ENCODE peak calls at places on chromosomes 4 and X, in ten cellular contexts. W is stomach, U is sigmoid colon, M is uterus, J is lower leg skin, Z is ovary, S is thyroid gland, E is esophagus squamous epithelium, T is prostate gland, R is esophagus muscularis mucosa. K is an unnamed sample.

GRCh38 chr4:184163813-184164212 is 53.9 kb downstream of the ENPP6 start:
- DNase-seq in W (peak), U (no peak), M (no peak), J (no peak), Z (no peak), S (peak), E (no peak), T (peak), R (peak), K (peak)

GRCh38 chr4:159171287-159171686 is 68.4 kb downstream of the RAPGEF2 start:
- DNase-seq in W (no peak), U (no peak), M (no peak), J (no peak), Z (no peak), S (no peak), E (no peak), T (no peak), R (no peak), K (peak)

GRCh38 chr4:21569638-21570037 is 378.9 kb downstream of the KCNIP4 start:
- DNase-seq in W (no peak), U (no peak), M (no peak), J (no peak), Z (no peak), S (no peak), E (no peak), T (no peak), R (no peak), K (no peak)

GRCh38 chr4:8165374-8165896 is 6.8 kb upstream of the ABLIM2 start:
- DNase-seq in W (no peak), U (no peak), M (no peak), J (no peak), Z (no peak), S (no peak), E (no peak), T (no peak), R (no peak), K (no peak)

GRCh38 chr4:166391501-166391900 is 518.5 kb downstream of the TLL1 start:
- DNase-seq in W (no peak), U (no peak), M (no peak), J (no peak), Z (no peak), S (no peak), E (no peak), T (no peak), R (no peak), K (no peak)

GRCh38 chr4:25377572-25377882 is 464 bp downstream of the ANAPC4 start:
- DNase-seq in W (no peak), U (no peak), M (no peak), J (no peak), Z (no peak), S (no peak), E (no peak), T (no peak), R (no peak), K (no peak)

GRCh38 chrX:110180928-110181310 is 137.0 kb downstream of the AMMECR1 start:
- DNase-seq in W (no peak), U (no peak), M (no peak), J (no peak), Z (no peak), S (no peak), E (no peak), T (no peak), R (no peak), K (no peak)

GRCh38 chr4:87310691-87311335 is 11.9 kb downstream of the HSD17B13 start:
- DNase-seq in W (no peak), U (no peak), M (peak), J (no peak), Z (no peak), S (no peak), E (no peak), T (no peak), R (no peak), K (no peak)

GRCh38 chrX:68146054-68146453 is 287.2 kb downstream of the OPHN1 start:
- DNase-seq in W (no peak), U (no peak), M (no peak), J (no peak), Z (no peak), S (no peak), E (no peak), T (no peak), R (no peak), K (no peak)

GRCh38 chr4:8740666-8741395 is 130.8 kb downstream of the HMX1 start:
- DNase-seq in W (peak), U (peak), M (no peak), J (no peak), Z (no peak), S (no peak), E (no peak), T (no peak), R (peak), K (no peak)

GRCh38 chrX:138157850-138158249 is 553.7 kb downstream of the FGF13 start:
- DNase-seq in W (no peak), U (no peak), M (no peak), J (no peak), Z (no peak), S (no peak), E (no peak), T (no peak), R (no peak), K (no peak)

GRCh38 chrX:58025979-58026378 is 115.7 kb upstream of the ZXDA start:
- DNase-seq in W (peak), U (no peak), M (no peak), J (no peak), Z (no peak), S (peak), E (no peak), T (peak), R (no peak), K (peak)

GRCh38 chrX:51837451-51837850 is 56.0 kb upstream of the MAGED1 start:
- DNase-seq in W (no peak), U (no peak), M (no peak), J (no peak), Z (no peak), S (no peak), E (no peak), T (no peak), R (no peak), K (no peak)

GRCh38 chrX:110286126-110286525 is 31.8 kb downstream of the AMMECR1 start:
- DNase-seq in W (no peak), U (peak), M (peak), J (peak), Z (no peak), S (no peak), E (no peak), T (no peak), R (no peak), K (peak)

GRCh38 chrX:63784346-63784901 is 590 bp downstream of the ARHGEF9 start:
- DNase-seq in W (no peak), U (no peak), M (no peak), J (no peak), Z (peak), S (peak), E (no peak), T (no peak), R (no peak), K (no peak)

GRCh38 chrX:12403474-12404082 is 265.3 kb downstream of the FRMPD4 start:
- DNase-seq in W (no peak), U (no peak), M (no peak), J (no peak), Z (no peak), S (no peak), E (no peak), T (no peak), R (no peak), K (no peak)

GRCh38 chr4:41360214-41360910 is 103.6 kb downstream of the UCHL1 start:
- DNase-seq in W (peak), U (peak), M (no peak), J (no peak), Z (peak), S (peak), E (no peak), T (peak), R (no peak), K (peak)

GRCh38 chrX:131763674-131764073 is 219.8 kb downstream of the OR13H1 start:
- DNase-seq in W (peak), U (peak), M (peak), J (no peak), Z (peak), S (no peak), E (peak), T (no peak), R (no peak), K (peak)

GRCh38 chrX:63506320-63506719 is 155.2 kb upstream of the SPIN4 start:
- DNase-seq in W (no peak), U (no peak), M (no peak), J (no peak), Z (no peak), S (no peak), E (no peak), T (no peak), R (no peak), K (no peak)

GRCh38 chr4:185566972-185567749 is 31.9 kb upstream of the PDLIM3 start:
- DNase-seq in W (no peak), U (peak), M (peak), J (no peak), Z (no peak), S (no peak), E (no peak), T (peak), R (peak), K (no peak)

GRCh38 chrX:148535639-148536038 is 35.2 kb downstream of the AFF2 start:
- DNase-seq in W (no peak), U (no peak), M (no peak), J (no peak), Z (no peak), S (no peak), E (no peak), T (no peak), R (no peak), K (no peak)

GRCh38 chr4:122827899-122828601 is 1.4 kb downstream of the FGF2 start:
- DNase-seq in W (no peak), U (peak), M (peak), J (peak), Z (peak), S (peak), E (no peak), T (no peak), R (no peak), K (no peak)

GRCh38 chr4:152581536-152582160 is 45.8 kb upstream of the FBXW7 start:
- DNase-seq in W (no peak), U (no peak), M (no peak), J (no peak), Z (no peak), S (no peak), E (no peak), T (no peak), R (no peak), K (no peak)

GRCh38 chr4:146333187-146333894 is 119.0 kb downstream of the REELD1 start:
- DNase-seq in W (no peak), U (no peak), M (no peak), J (no peak), Z (no peak), S (no peak), E (no peak), T (peak), R (no peak), K (no peak)

GRCh38 chrX:25020391-25021131 is 4.8 kb upstream of the ARX start:
- DNase-seq in W (no peak), U (no peak), M (no peak), J (no peak), Z (peak), S (no peak), E (no peak), T (no peak), R (no peak), K (no peak)

GRCh38 chr4:74365761-74366160 is 816 bp downstream of the EREG start:
- DNase-seq in W (peak), U (peak), M (no peak), J (no peak), Z (peak), S (peak), E (no peak), T (peak), R (no peak), K (no peak)

GRCh38 chr4:144296941-144297340 is 156.4 kb upstream of the GYPA start:
- DNase-seq in W (no peak), U (no peak), M (no peak), J (no peak), Z (no peak), S (no peak), E (no peak), T (no peak), R (no peak), K (no peak)

GRCh38 chr4:124501579-124501978 is 211.0 kb downstream of the ANKRD50 start:
- DNase-seq in W (no peak), U (no peak), M (no peak), J (no peak), Z (no peak), S (no peak), E (no peak), T (no peak), R (no peak), K (no peak)

GRCh38 chrX:105646592-105647372 is 175.6 kb upstream of the NRK start:
- DNase-seq in W (no peak), U (no peak), M (no peak), J (no peak), Z (no peak), S (no peak), E (no peak), T (no peak), R (no peak), K (no peak)

GRCh38 chr4:108433832-108434231 is 186.5 kb upstream of the RPL34 start:
- DNase-seq in W (no peak), U (no peak), M (no peak), J (no peak), Z (no peak), S (no peak), E (no peak), T (no peak), R (no peak), K (no peak)

GRCh38 chr4:165569031-165569430 is 190.2 kb downstream of the CPE start:
- DNase-seq in W (no peak), U (no peak), M (no peak), J (no peak), Z (no peak), S (no peak), E (no peak), T (no peak), R (no peak), K (no peak)

GRCh38 chrX:13330446-13330845 is 10.6 kb upstream of the ATXN3L start:
- DNase-seq in W (no peak), U (no peak), M (no peak), J (no peak), Z (no peak), S (no peak), E (no peak), T (no peak), R (no peak), K (no peak)

GRCh38 chr4:168766537-168767316 is 243.3 kb downstream of the CBR4 start:
- DNase-seq in W (no peak), U (no peak), M (peak), J (no peak), Z (no peak), S (no peak), E (no peak), T (no peak), R (no peak), K (no peak)

GRCh38 chrX:120749141-120749846 is 119.4 kb upstream of the C1GALT1C1 start:
- DNase-seq in W (no peak), U (no peak), M (no peak), J (no peak), Z (no peak), S (no peak), E (no peak), T (no peak), R (no peak), K (no peak)

GRCh38 chrX:38225093-38225492 is 4.4 kb upstream of the SRPX start:
- DNase-seq in W (no peak), U (no peak), M (no peak), J (no peak), Z (no peak), S (no peak), E (no peak), T (no peak), R (no peak), K (no peak)

GRCh38 chrX:31580726-31581125 is 508.9 kb upstream of the FTHL17 start:
- DNase-seq in W (no peak), U (no peak), M (no peak), J (no peak), Z (no peak), S (no peak), E (no peak), T (no peak), R (no peak), K (no peak)

GRCh38 chr4:8050180-8050554 is 108.4 kb downstream of the ABLIM2 start:
- DNase-seq in W (no peak), U (no peak), M (no peak), J (no peak), Z (no peak), S (no peak), E (no peak), T (no peak), R (no peak), K (no peak)

GRCh38 chr4:94909645-94910044 is 151.9 kb downstream of the BMPR1B start:
- DNase-seq in W (no peak), U (no peak), M (no peak), J (no peak), Z (no peak), S (no peak), E (no peak), T (no peak), R (no peak), K (no peak)

GRCh38 chrX:151176351-151176750 is at the start of gene GPR50:
- DNase-seq in W (no peak), U (no peak), M (no peak), J (no peak), Z (no peak), S (no peak), E (no peak), T (no peak), R (no peak), K (no peak)
- H3K4me3 ChIP-seq in W (peak), U (peak), M (no peak), J (no peak), Z (no peak), S (no peak), E (peak), T (no peak), R (no peak), K (no peak)

DNA sequence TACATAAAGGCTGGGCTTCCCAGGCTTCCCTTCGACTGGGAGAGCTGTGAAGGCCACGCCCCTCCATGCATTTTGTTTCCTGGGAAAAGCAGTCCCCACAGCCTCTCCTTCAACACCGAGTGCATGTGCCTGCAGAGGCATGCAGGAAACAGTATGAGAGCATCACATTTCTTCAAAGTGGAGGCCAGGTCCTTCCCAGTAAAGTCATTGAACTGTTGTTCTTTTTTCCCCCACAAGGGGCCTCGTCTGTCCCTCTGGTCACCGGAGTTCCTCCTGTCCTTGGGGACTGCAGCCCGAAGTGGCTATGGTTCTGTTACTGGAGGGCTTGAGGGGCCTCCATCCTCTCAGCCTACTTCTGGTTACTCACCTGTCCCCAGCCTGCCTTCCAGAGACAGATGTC is 56.0 kb downstream of the RAI2 start:
- DNase-seq in W (no peak), U (no peak), M (no peak), J (no peak), Z (no peak), S (no peak), E (no peak), T (no peak), R (no peak), K (no peak)
- TF ChIP-seq CTCF in W (no peak), U (no peak), M (no peak), J (no peak), Z (no peak), S (no peak), E (no peak), T (no peak), R (no peak), K (no peak)

GRCh38 chrX:154486396-154487207 is at the start of gene UBL4A:
- DNase-seq in W (peak), U (peak), M (peak), J (peak), Z (peak), S (peak), E (no peak), T (peak), R (no peak), K (peak)
- TF ChIP-seq POLR2A in W (no peak), U (no peak), M (no peak), J (no peak), Z (no peak), S (peak), E (peak), T (peak), R (no peak), K (no peak)

DNA sequence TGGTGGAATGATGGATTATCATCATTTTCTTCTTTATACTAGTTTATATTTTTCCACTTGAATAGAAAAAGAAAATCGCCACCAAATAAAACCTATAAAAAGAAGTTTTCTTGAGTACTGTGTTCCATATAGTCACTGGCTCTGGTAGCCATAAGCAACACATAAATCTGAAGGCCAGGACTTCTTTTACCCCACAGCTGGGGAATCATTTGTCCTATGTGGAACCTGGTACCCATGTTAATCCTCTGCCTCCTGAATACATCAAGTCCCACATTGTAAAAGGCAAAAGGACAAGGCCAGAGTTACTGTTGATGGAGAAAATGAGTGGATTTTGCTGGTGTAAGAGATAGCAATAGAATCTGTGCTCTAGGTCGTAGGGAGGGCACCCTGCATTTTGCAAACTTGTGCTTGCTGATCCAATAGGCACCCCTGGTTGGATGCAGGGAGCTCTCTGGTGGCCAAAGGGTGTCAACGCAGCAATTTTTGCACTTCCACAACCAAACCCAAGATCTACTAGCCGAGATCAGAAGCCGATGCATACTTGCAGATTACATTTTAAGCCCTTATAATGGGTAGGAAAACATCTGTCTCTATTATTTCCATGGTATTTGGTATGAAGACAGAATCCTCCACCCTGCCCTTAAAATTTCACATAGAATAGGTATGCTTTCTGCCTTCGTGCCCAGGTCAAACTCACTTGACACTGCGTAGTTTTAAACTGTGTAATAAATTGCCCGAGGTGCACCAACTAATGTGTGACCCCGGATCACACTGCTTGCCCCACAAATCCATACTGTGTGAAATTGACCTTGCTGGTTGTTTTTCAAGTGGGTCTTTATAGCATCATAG is 146.2 kb upstream of the SCML1 start:
- DNase-seq in W (peak), U (peak), M (peak), J (peak), Z (peak), S (peak), E (no peak), T (peak), R (no peak), K (peak)
- H3K4me3 ChIP-seq in W (peak), U (peak), M (no peak), J (no peak), Z (no peak), S (no peak), E (peak), T (no peak), R (peak), K (no peak)

DNA sequence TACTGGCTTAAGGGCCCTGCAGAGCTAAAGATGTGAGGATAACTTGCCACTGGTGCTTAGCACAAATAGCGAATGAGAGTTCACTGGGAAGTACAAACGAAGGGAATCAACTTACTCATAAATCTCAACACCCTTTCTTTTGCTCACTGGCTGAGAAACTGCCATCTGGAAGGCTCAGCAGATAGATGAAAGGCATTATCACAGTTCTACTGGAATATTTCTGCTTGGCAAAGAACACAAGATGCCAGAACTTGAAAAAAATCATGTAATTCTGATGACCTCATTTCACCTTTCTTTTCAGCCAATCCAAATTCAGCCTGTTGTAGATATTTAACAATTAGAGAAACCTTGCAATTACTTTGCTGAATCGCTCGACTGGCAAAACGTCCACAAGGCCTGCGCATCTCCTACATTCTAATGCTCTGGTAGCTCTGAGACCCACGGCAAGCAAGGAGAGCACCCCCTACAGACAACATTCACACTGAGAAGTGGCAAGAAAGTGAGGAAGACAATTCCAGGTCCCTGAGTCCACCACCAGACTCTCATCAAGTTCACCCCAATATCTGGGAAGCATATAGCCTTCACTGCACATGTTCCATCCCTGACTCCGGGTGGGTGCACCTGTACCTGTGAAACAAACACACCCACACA is 27.5 kb downstream of the TSPAN5 start:
- DNase-seq in W (no peak), U (no peak), M (no peak), J (no peak), Z (no peak), S (no peak), E (no peak), T (no peak), R (peak), K (no peak)
- TF ChIP-seq CTCF in W (no peak), U (no peak), M (no peak), J (no peak), Z (no peak), S (no peak), E (no peak), T (no peak), R (no peak), K (no peak)

K was measured in adrenal gland.